ENCODE peak calls at places on chromosomes 3 and 15, in seven cellular contexts. B is sigmoid colon, A is GM23338, P is H9, O is HepG2, Z is A549, Q is heart left ventricle. K is an unnamed sample.

GRCh38 chr15:66841953-66842681 is 140.1 kb downstream of the SMAD6 start:
- DNase-seq in A (peak; percentile 67), O (peak; percentile 54), B (peak; percentile 95), P (no peak), Z (peak; percentile 81), Q (peak; percentile 92), K (peak; percentile 84)

GRCh38 chr3:129277829-129278271 is 820 bp upstream of the HMCES start:
- DNase-seq in Q (no peak), B (no peak), Z (no peak), A (peak; percentile 53), O (no peak), P (peak; percentile 39), K (peak; percentile 19)

GRCh38 chr3:194196876-194197275 is 60.9 kb downstream of the HES1 start:
- DNase-seq in O (no peak), Q (no peak), B (no peak), A (no peak), Z (no peak), P (no peak), K (no peak)

GRCh38 chr3:124107491-124107890 is 115.6 kb upstream of the ROPN1 start:
- DNase-seq in A (no peak), B (no peak), Z (no peak), O (no peak), Q (no peak), P (no peak), K (no peak)

GRCh38 chr3:114519415-114519814 is 225.6 kb downstream of the TIGIT start:
- DNase-seq in Q (no peak), O (no peak), P (peak; percentile 51), B (no peak), Z (peak; percentile 4), A (peak; percentile 78), K (peak; percentile 37)

GRCh38 chr3:138180375-138181029 is 5.8 kb upstream of the DBR1 start:
- DNase-seq in A (peak; percentile 53), Q (no peak), B (no peak), Z (no peak), P (no peak), O (peak; percentile 50), K (no peak)

GRCh38 chr15:44812029-44812517 is 75.7 kb downstream of the TRIM69 start:
- DNase-seq in P (no peak), A (no peak), Z (no peak), Q (no peak), B (no peak), O (peak; percentile 93), K (no peak)

GRCh38 chr15:101180620-101181307 is 71.1 kb downstream of the CHSY1 start:
- DNase-seq in A (no peak), Z (no peak), P (no peak), B (no peak), O (no peak), Q (no peak), K (no peak)

GRCh38 chr3:191334359-191334893 is 4.1 kb upstream of the UTS2B start:
- DNase-seq in B (no peak), O (no peak), Z (no peak), A (no peak), Q (no peak), P (no peak), K (no peak)

GRCh38 chr3:13159890-13160289 is 86.7 kb upstream of the IQSEC1 start:
- DNase-seq in O (no peak), Z (no peak), Q (no peak), A (no peak), B (peak; percentile 3), P (no peak), K (no peak)

GRCh38 chr3:30675006-30675405 is 68.6 kb downstream of the TGFBR2 start:
- DNase-seq in Z (no peak), B (no peak), A (no peak), P (no peak), Q (no peak), O (no peak), K (no peak)

GRCh38 chr15:79035111-79035601 is 55.4 kb downstream of the RASGRF1 start:
- DNase-seq in B (no peak), O (no peak), P (peak; percentile 64), Z (no peak), A (peak; percentile 71), Q (no peak), K (no peak)

GRCh38 chr3:173411288-173412064 is 13.9 kb downstream of the NLGN1 start:
- DNase-seq in A (peak; percentile 37), Q (no peak), P (no peak), B (no peak), O (peak; percentile 9), Z (no peak), K (peak; percentile 24)

GRCh38 chr3:82568776-82569338 is 807.4 kb upstream of the GBE1 start:
- DNase-seq in A (no peak), O (peak; percentile 31), B (no peak), P (no peak), Z (no peak), Q (no peak), K (no peak)

GRCh38 chr3:13688824-13689223 is 139.9 kb downstream of the FBLN2 start:
- DNase-seq in A (no peak), Q (no peak), P (no peak), B (no peak), O (no peak), Z (no peak), K (no peak)

GRCh38 chr3:184336484-184337230 is 743 bp upstream of the FAM131A start:
- DNase-seq in B (peak; percentile 74), Z (no peak), Q (no peak), O (peak; percentile 62), A (peak; percentile 83), P (no peak), K (no peak)

GRCh38 chr3:184339016-184339415 is 1.6 kb downstream of the FAM131A start:
- DNase-seq in B (no peak), O (no peak), Q (no peak), P (no peak), A (peak; percentile 40), Z (no peak), K (no peak)

GRCh38 chr3:184337981-184338380 is 581 bp downstream of the FAM131A start:
- DNase-seq in A (no peak), O (no peak), P (no peak), Q (no peak), Z (no peak), B (no peak), K (no peak)

GRCh38 chr3:184337315-184337714 is at the start of gene FAM131A:
- DNase-seq in O (no peak), Z (no peak), P (no peak), A (peak; percentile 19), B (peak; percentile 93), Q (no peak), K (peak; percentile 53)

DNA sequence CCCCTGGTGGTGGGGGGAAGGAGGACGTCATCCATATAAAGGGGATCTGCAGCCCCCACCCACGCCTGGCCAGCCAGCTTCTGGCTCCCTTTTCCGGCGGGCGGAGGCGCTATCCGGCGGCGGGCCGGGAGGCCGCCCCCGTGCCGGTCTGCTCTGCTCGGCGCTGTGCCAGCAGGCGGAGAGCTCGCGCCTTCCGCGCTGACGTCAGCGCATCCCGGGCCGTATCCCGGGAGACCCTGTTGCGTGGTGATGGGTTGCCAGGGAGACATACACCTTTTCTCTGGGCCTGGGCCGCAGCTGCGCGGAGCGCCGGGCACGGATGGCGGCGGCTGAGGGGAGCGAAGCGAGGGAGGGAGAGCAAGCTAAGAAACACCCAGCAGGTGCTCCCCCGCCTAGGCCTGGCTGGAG is 1.1 kb downstream of the FAM131A start:
- DNase-seq in Q (peak; percentile 90), O (no peak), Z (no peak), B (peak; percentile 96), P (peak; percentile 93), A (peak; percentile 93), K (peak; percentile 89)
- TF ChIP-seq CTCF in Q (peak; percentile 7), O (no peak), Z (no peak), B (no peak), P (peak; percentile 25), A (no peak), K (peak; percentile 26)

GRCh38 chr3:52236424-52236886 is 2.5 kb downstream of the TWF2 start:
- DNase-seq in Z (no peak), B (no peak), P (peak; percentile 27), Q (no peak), A (no peak), O (no peak), K (no peak)
- H3K4me1 ChIP-seq in Z (peaks cover 32% of the 10 kb centered on the region), B (no peaks in the 10 kb centered on the region), P (peaks cover 15% of the 10 kb centered on the region), Q (peaks cover 22% of the 10 kb centered on the region), A (peaks cover 33% of the 10 kb centered on the region), O (peaks cover 47% of the 10 kb centered on the region), K (peaks cover 58% of the 10 kb centered on the region)

GRCh38 chr15:64429448-64429847 is 30.9 kb upstream of the ZNF609 start:
- DNase-seq in O (no peak), P (no peak), Q (no peak), B (no peak), A (no peak), Z (no peak), K (no peak)

GRCh38 chr15:64426845-64427465 is 33.4 kb upstream of the ZNF609 start:
- DNase-seq in B (no peak), P (no peak), A (peak; percentile 43), Z (no peak), O (peak; percentile 12), Q (no peak), K (no peak)

GRCh38 chr15:64422697-64423096 is 35.1 kb downstream of the TRIP4 start:
- DNase-seq in Q (no peak), B (no peak), P (no peak), A (no peak), O (no peak), Z (no peak), K (no peak)

GRCh38 chr15:64423970-64424369 is 36.3 kb downstream of the TRIP4 start:
- DNase-seq in Z (no peak), P (no peak), B (no peak), Q (no peak), O (no peak), A (no peak), K (no peak)
- TF ChIP-seq CTCF in Z (no peak), P (no peak), B (no peak), Q (no peak), O (no peak), A (no peak), K (no peak)

GRCh38 chr15:96406701-96407100 is 76.2 kb downstream of the NR2F2 start:
- DNase-seq in Q (no peak), Z (no peak), A (no peak), P (no peak), O (no peak), B (no peak), K (no peak)

GRCh38 chr15:96407482-96407881 is 77.0 kb downstream of the NR2F2 start:
- DNase-seq in O (no peak), B (no peak), P (no peak), Z (no peak), A (no peak), Q (no peak), K (no peak)

GRCh38 chr15:96410175-96411055 is 79.9 kb downstream of the NR2F2 start:
- DNase-seq in Q (no peak), B (no peak), A (peak; percentile 58), P (peak; percentile 46), O (no peak), Z (no peak), K (no peak)

GRCh38 chr15:96409231-96410138 is 79.0 kb downstream of the NR2F2 start:
- DNase-seq in B (no peak), A (peak; percentile 67), Q (no peak), Z (no peak), O (peak; percentile 4), P (peak; percentile 46), K (no peak)

DNA sequence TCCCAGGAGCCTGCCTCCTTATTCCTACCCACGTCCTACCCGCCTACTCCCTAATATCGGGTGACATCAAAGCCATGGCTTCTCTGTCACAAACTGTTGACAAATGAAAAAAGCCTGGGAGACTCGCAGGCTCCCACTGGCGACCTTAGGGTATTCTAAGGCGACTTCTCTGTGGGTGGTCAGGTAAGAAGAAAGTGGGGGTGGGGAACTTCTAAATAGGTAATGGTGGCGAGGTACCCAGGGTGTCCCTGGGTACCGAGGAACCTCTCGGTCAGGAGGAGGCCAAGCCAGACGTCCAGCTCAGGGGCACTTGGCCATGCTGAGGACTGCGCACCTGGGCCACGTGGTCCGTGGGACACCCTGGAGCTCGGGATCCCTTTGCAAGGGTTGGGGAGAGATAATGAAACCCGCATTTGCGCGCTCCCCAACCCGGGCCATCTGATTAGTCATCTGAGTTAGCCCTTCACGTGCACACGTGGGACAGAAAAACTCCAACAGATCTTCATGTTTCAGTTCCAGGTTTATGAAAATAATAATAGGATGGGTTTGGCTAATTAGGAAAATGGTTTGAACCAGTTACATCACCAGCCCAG is 78.2 kb downstream of the NR2F2 start:
- DNase-seq in A (peak; percentile 50), O (no peak), Z (no peak), Q (no peak), B (no peak), P (peak; percentile 40), K (no peak)
- H3K4me1 ChIP-seq in A (peaks cover 41% of the 10 kb centered on the region), O (peaks cover 10% of the 10 kb centered on the region), Z (no peaks in the 10 kb centered on the region), Q (peaks cover 6% of the 10 kb centered on the region), B (no peaks in the 10 kb centered on the region), P (no peaks in the 10 kb centered on the region), K (peaks cover 19% of the 10 kb centered on the region)

K was measured in heart right ventricle.